ENCODE peak calls at places on chromosomes 16 and 17, in nine cellular contexts. T is HFF-Myc, O is tibial artery, M is H7, U is epithelial cell of esophagus, F is AG10803, G is fibroblast of villous mesenchyme, W is endodermal cell, J is foreskin fibroblast. R is an unnamed sample.

GRCh38 chr17:14302421-14303099 is 1.7 kb downstream of the HS3ST3B1 start:
- DNase-seq in G (peak; percentile 88), F (peak; percentile 86), J (peak; percentile 96), O (peak; percentile 64), W (peak; percentile 96), U (peak; percentile 82), M (peak; percentile 90), T (no peak), R (no peak)

GRCh38 chr16:56347670-56348069 is 77.7 kb downstream of the AMFR start:
- DNase-seq in W (no peak), G (no peak), J (no peak), F (no peak), O (no peak), M (no peak), T (no peak), U (no peak), R (no peak)

GRCh38 chr16:52456368-52456767 is 90.6 kb downstream of the TOX3 start:
- DNase-seq in F (no peak), W (no peak), U (no peak), J (no peak), T (no peak), M (peak; percentile 9), G (no peak), O (no peak), R (no peak)

GRCh38 chr16:1045363-1046270 is 26.9 kb upstream of the SSTR5 start:
- DNase-seq in M (no peak), W (no peak), G (no peak), F (no peak), U (no peak), T (no peak), J (no peak), O (no peak), R (no peak)

GRCh38 chr17:41444186-41444585 is 3.4 kb upstream of the KRT38 start:
- DNase-seq in W (no peak), G (no peak), T (no peak), O (no peak), U (no peak), J (peak; percentile 55), M (no peak), F (peak; percentile 46), R (no peak)

GRCh38 chr17:42832934-42833770 is at the start of gene PSME3:
- DNase-seq in M (peak; percentile 96), G (peak; percentile 89), F (peak; percentile 78), O (peak; percentile 87), J (peak; percentile 96), T (peak; percentile 56), W (peak; percentile 99), U (peak; percentile 93), R (peak; percentile 43)

GRCh38 chr16:75580-76501 is 2.2 kb upstream of the MPG start:
- DNase-seq in J (peak; percentile 96), T (no peak), M (peak; percentile 87), F (peak; percentile 93), U (peak; percentile 41), G (peak; percentile 97), W (peak; percentile 90), O (peak; percentile 91), R (peak; percentile 71)

GRCh38 chr17:55433629-55434422 is 12.2 kb upstream of the MMD start:
- DNase-seq in J (peak; percentile 96), M (no peak), O (peak; percentile 34), W (no peak), T (peak; percentile 93), F (peak; percentile 93), U (peak; percentile 96), G (peak; percentile 99), R (peak; percentile 91)

GRCh38 chr17:10875984-10876555 is 38.2 kb upstream of the PIRT start:
- DNase-seq in U (peak; percentile 39), J (peak; percentile 28), T (no peak), F (peak; percentile 10), G (peak; percentile 20), M (peak; percentile 46), W (peak; percentile 93), O (no peak), R (no peak)

GRCh38 chr16:48013476-48013875 is 142.3 kb downstream of the ABCC12 start:
- DNase-seq in W (no peak), G (no peak), J (no peak), M (no peak), F (no peak), O (no peak), T (no peak), U (peak; percentile 87), R (no peak)

GRCh38 chr17:43342601-43342905 is 56.2 kb upstream of the ARL4D start:
- DNase-seq in G (no peak), W (no peak), J (peak; percentile 43), T (no peak), O (no peak), F (no peak), U (no peak), M (no peak), R (no peak)

GRCh38 chr17:30917050-30917449 is 4.7 kb upstream of the ADAP2 start:
- DNase-seq in J (no peak), W (no peak), T (no peak), G (no peak), O (no peak), F (no peak), U (no peak), M (no peak), R (no peak)

GRCh38 chr17:4340914-4341615 is 25.4 kb downstream of the UBE2G1 start:
- DNase-seq in J (peak; percentile 59), U (peak; percentile 43), T (no peak), F (peak; percentile 54), W (no peak), O (no peak), G (no peak), M (no peak), R (no peak)

GRCh38 chr17:10186771-10187425 is 11.5 kb downstream of the GAS7 start:
- DNase-seq in U (no peak), O (no peak), F (peak; percentile 49), J (no peak), T (no peak), W (peak; percentile 51), M (no peak), G (no peak), R (no peak)

GRCh38 chr17:18141210-18141803 is 32.8 kb downstream of the MYO15A start:
- DNase-seq in F (peak; percentile 52), J (peak; percentile 78), U (peak; percentile 55), W (no peak), T (peak; percentile 29), M (peak; percentile 77), G (peak; percentile 60), O (no peak), R (no peak)

GRCh38 chr16:54938351-54939346 is 8.0 kb downstream of the IRX5 start:
- DNase-seq in M (peak; percentile 72), J (peak; percentile 19), W (peak; percentile 77), O (no peak), U (peak; percentile 47), T (no peak), G (no peak), F (no peak), R (no peak)
- H3K4me3 ChIP-seq in M (peak overlapping the region; percentile 35), J (peak overlapping the region; percentile 77), W (peak overlapping the region; percentile 77), O (no peak overlapping the region), U (peak overlapping the region; percentile 60), T (no peak overlapping the region), G (no peak overlapping the region), F (peak overlapping the region; percentile 87), R (peak overlapping the region; percentile 1)

DNA sequence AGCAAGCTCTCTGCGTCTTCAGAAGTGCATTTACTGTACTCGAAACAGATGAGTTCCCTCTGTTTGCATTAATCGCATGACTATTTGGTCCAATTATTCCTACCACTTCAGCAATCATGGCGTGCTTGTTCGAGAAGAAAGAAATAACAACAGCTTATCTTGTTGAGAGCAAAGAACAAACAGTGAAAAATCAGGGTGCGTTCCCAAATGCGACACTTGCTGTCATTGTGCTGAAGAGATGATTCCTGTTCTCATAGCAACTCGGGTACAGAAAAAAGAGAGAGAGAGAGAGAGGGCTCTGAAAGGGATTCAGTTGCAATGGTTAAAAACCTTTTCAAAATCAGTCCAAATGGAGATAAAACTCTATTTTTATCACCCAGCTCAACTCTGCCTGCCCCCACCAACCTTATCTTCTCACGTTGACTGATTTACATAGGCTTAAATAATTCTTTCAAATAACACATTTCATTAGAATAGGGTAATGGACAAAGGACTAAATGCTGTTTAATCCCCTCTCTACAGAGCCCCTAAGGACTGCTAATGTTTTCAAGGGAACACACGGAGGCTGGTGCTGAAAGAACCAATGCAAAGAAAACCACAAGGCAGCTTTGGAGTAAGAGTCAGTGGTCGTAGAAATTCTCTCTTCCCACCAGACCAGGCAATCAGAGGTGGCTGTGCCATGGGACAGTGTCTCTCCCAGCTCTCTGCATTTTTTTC is 445.6 kb upstream of the MAF start:
- DNase-seq in T (no peak), U (no peak), O (no peak), J (no peak), M (no peak), W (no peak), G (no peak), F (no peak), R (no peak)
- H3K4me3 ChIP-seq in T (no peak overlapping the region), U (no peak overlapping the region), O (no peak overlapping the region), J (no peak overlapping the region), M (no peak overlapping the region), W (peak overlapping the region; percentile 22), G (no peak overlapping the region), F (no peak overlapping the region), R (no peak overlapping the region)

DNA sequence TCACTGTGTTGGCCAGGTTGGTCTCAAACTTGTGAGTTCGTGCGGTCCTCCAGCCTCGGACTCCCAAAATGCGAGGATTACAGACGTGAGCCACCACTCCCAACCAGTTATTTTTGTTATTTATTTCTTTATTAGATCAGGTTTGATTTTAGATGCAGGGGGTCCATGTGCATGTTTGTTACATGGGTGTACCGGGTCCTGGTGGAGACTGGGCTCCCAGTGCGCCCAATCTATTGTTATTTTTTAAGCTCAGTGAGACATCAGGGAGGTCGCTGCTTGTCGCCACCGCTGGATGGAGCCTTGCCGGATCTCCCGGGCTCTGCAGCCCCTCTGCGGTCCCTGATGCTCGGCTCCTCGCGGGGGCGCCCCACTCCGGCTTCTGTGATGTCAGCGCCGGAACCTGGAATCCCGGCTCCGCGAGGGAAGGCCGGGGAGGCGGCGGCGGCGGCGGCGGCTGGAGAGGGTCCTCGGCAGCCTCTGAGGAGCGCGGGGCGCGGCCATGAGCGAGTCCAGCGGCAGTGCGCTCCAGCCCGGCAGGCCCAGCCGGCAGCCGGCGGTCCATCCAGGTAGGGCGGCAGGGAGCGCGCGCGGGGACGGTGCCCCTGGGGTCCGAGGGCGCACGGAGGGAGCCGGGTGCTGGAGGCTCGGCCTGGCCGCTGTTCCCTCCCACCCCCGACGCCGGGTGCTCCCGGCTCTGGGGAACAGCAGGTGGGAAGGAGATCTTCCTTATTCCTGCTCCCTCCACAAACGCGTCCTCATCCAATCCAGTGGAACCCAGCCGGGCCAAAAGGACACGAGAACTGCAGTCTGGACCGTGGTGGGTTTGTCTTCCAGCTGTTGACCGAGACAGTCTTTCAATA is at the start of gene TMC7:
- DNase-seq in T (peak; percentile 56), U (peak; percentile 90), F (peak; percentile 77), G (peak; percentile 77), O (peak; percentile 47), M (peak; percentile 94), W (peak; percentile 98), J (peak; percentile 95), R (peak; percentile 45)
- H3K4me3 ChIP-seq in T (peak within 1 kb of the TSS; percentile 56), U (peak within 1 kb of the TSS; percentile 65), F (peak within 1 kb of the TSS; percentile 60), G (peak within 1 kb of the TSS; percentile 53), O (peak within 1 kb of the TSS; percentile 59), M (peak within 1 kb of the TSS; percentile 67), W (peak within 1 kb of the TSS; percentile 98), J (peak within 1 kb of the TSS; percentile 60), R (peak within 1 kb of the TSS; percentile 54)

DNA sequence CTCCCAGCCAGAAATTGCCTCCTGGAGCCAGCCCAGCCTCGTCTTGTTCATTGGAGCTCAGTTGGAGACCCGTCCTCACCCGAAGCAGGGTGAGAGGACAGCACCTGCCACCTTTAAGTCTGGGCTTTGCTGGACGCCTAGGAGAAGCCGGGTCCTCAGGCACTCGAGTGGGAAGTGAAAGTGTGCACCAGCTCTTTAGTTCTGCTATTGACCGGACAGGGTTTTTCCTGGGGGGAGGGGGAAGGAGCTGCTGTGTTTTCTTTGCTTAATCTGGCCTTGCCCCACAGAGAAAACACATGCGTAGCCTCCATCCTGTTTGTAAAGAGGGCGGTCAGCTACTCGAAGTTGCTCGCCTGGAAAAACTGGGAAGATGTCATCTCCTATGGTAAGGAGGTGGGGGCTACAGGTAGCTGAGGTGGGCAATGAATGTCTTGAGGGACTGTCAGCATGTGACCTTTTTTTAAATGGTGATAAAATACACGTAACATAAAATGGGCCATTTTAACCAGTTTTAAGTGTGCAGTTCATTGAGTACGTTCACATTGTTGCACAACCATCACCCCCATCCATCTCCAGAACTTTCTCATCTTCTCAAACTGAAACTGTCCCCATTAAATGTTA is 34.4 kb downstream of the CMIP start:
- DNase-seq in F (no peak), J (no peak), W (no peak), G (no peak), O (peak; percentile 71), T (no peak), M (no peak), U (no peak), R (no peak)
- H3K4me3 ChIP-seq in F (no peak overlapping the region), J (no peak overlapping the region), W (no peak overlapping the region), G (no peak overlapping the region), O (no peak overlapping the region), T (no peak overlapping the region), M (no peak overlapping the region), U (no peak overlapping the region), R (no peak overlapping the region)

R was measured in skeletal muscle cell.